ENCODE peak calls at places on chromosome 10, in eight cellular contexts. A is iPS DF 6.9, E is lower lobe of right lung, K is NB4, O is EL, B is anterior cingulate cortex, Y is endothelial cell, U is hypothalamus. Q is an unnamed sample.

GRCh38 chr10:91798736-91799579 is 732 bp downstream of the TNKS2 start:
- DNase-seq in B (no peak), Y (no peak), K (peak; percentile 83), U (no peak), O (peak; percentile 57), A (no peak), E (peak; percentile 68), Q (peak; percentile 19)

GRCh38 chr10:111004016-111004415 is 72.8 kb upstream of the ADRA2A start:
- DNase-seq in O (no peak), U (no peak), A (no peak), E (no peak), B (no peak), Y (no peak), K (no peak), Q (no peak)

GRCh38 chr10:47206449-47207279 is 93.3 kb upstream of the GDF10 start:
- DNase-seq in K (peak; percentile 79), A (no peak), U (no peak), Y (no peak), E (no peak), O (no peak), B (no peak), Q (no peak)

GRCh38 chr10:988667-989545 is 672 bp downstream of the GTPBP4 start:
- DNase-seq in B (no peak), U (peak; percentile 46), Y (no peak), K (no peak), O (peak; percentile 25), E (no peak), A (no peak), Q (peak; percentile 18)

GRCh38 chr10:29555746-29556481 is 78.9 kb downstream of the SVIL start:
- DNase-seq in U (no peak), A (no peak), E (no peak), B (no peak), O (peak; percentile 79), Y (no peak), K (no peak), Q (peak; percentile 55)

GRCh38 chr10:28891058-28891713 is 213.9 kb downstream of the BAMBI start:
- DNase-seq in Y (no peak), A (no peak), K (peak; percentile 2), O (no peak), E (no peak), U (no peak), B (no peak), Q (no peak)

GRCh38 chr10:152915-153314 is 17.7 kb downstream of the ZMYND11 start:
- DNase-seq in O (no peak), Y (no peak), U (no peak), K (no peak), A (no peak), E (no peak), B (no peak), Q (no peak)

GRCh38 chr10:74034301-74034700 is 36.4 kb downstream of the VCL start:
- DNase-seq in B (no peak), A (no peak), Y (no peak), U (no peak), O (no peak), E (no peak), K (no peak), Q (no peak)

GRCh38 chr10:60978287-60979115 is 34.5 kb upstream of the RHOBTB1 start:
- DNase-seq in B (no peak), E (no peak), K (no peak), A (no peak), O (peak; percentile 75), U (no peak), Y (no peak), Q (peak; percentile 51)

GRCh38 chr10:44821290-44821689 is 89.8 kb upstream of the TMEM72 start:
- DNase-seq in E (no peak), A (no peak), U (no peak), K (no peak), B (no peak), Y (no peak), O (no peak), Q (no peak)

GRCh38 chr10:50809596-50809995 is 69.9 kb downstream of the ASAH2B start:
- DNase-seq in U (no peak), E (no peak), A (no peak), K (no peak), B (no peak), Y (no peak), O (peak; percentile 7), Q (no peak)

GRCh38 chr10:21495686-21496284 is 29.7 kb downstream of the SKIDA1 start:
- DNase-seq in A (no peak), K (peak; percentile 93), U (peak; percentile 71), Y (peak; percentile 98), B (peak; percentile 88), O (peak; percentile 83), E (peak; percentile 89), Q (peak; percentile 66)

GRCh38 chr10:6064119-6064518 is 2.0 kb upstream of the IL2RA start:
- DNase-seq in O (no peak), B (no peak), E (no peak), Y (no peak), U (no peak), K (no peak), A (no peak), Q (no peak)